ENCODE peak calls at places on chromosomes 3 and 15, in seven cellular contexts. Y, H, V, E, O, S and Z are unnamed samples.

GRCh38 chr3:123518892-123519485 is 65.9 kb downstream of the HACD2 start:
- DNase-seq in O (no peak), V (no peak), Y (no peak), H (no peak), E (no peak), S (no peak), Z (no peak)

GRCh38 chr3:157836022-157836421 is 270.2 kb downstream of the SHOX2 start:
- DNase-seq in O (no peak), S (no peak), V (no peak), H (no peak), Y (no peak), E (no peak), Z (no peak)

GRCh38 chr3:108662141-108662738 is 72.7 kb downstream of the DZIP3 start:
- DNase-seq in Y (peak; percentile 83), O (no peak), H (no peak), V (no peak), E (peak; percentile 42), S (peak; percentile 48), Z (no peak)

GRCh38 chr3:171982829-171983228 is 56.5 kb upstream of the FNDC3B start:
- DNase-seq in V (no peak), E (no peak), Y (peak; percentile 59), O (no peak), S (no peak), H (no peak), Z (no peak)

GRCh38 chr3:125213946-125214542 is 1.5 kb upstream of the SLC12A8 start:
- DNase-seq in H (no peak), O (no peak), Y (peak; percentile 77), E (no peak), S (no peak), V (no peak), Z (no peak)

GRCh38 chr3:38738630-38739395 is 77.2 kb downstream of the SCN10A start:
- DNase-seq in O (peak; percentile 28), Y (peak; percentile 48), S (no peak), H (no peak), E (peak; percentile 37), V (no peak), Z (no peak)

GRCh38 chr15:65633752-65634151 is 12.0 kb downstream of the SLC24A1 start:
- DNase-seq in S (no peak), E (no peak), Y (no peak), V (no peak), H (no peak), O (no peak), Z (no peak)

GRCh38 chr15:70430029-70430428 is 332.3 kb upstream of the TLE3 start:
- DNase-seq in Y (peak; percentile 77), S (no peak), E (peak; percentile 32), H (no peak), V (no peak), O (no peak), Z (no peak)

GRCh38 chr3:9600597-9600996 is 47.0 kb upstream of the LHFPL4 start:
- DNase-seq in Y (no peak), E (no peak), V (peak; percentile 47), H (peak; percentile 45), O (peak; percentile 67), S (no peak), Z (no peak)

GRCh38 chr15:42491540-42492225 is 742 bp upstream of the ZNF106 start:
- DNase-seq in O (no peak), Y (no peak), H (no peak), E (peak; percentile 25), S (no peak), V (no peak), Z (no peak)

GRCh38 chr15:70789213-70789612 is 25.9 kb upstream of the UACA start:
- DNase-seq in Y (no peak), V (no peak), S (no peak), E (peak; percentile 42), H (no peak), O (peak; percentile 25), Z (no peak)

GRCh38 chr15:90654233-90655124 is 62.7 kb upstream of the BLM start:
- DNase-seq in S (no peak), Y (no peak), V (no peak), E (no peak), O (no peak), H (peak; percentile 66), Z (no peak)

GRCh38 chr3:13109516-13109915 is 36.3 kb upstream of the IQSEC1 start:
- DNase-seq in V (no peak), O (no peak), Y (no peak), E (no peak), H (no peak), S (no peak), Z (no peak)

GRCh38 chr3:138461246-138461645 is 26.8 kb downstream of the ESYT3 start:
- DNase-seq in H (peak; percentile 35), O (no peak), S (no peak), E (no peak), Y (no peak), V (no peak), Z (no peak)

GRCh38 chr15:62941719-62942118 is 100.8 kb upstream of the TPM1 start:
- DNase-seq in E (no peak), S (no peak), Y (peak; percentile 10), H (no peak), V (no peak), O (no peak), Z (no peak)

GRCh38 chr3:46861996-46862688 is 1.1 kb downstream of the MYL3 start:
- DNase-seq in Y (no peak), H (peak; percentile 18), E (no peak), O (no peak), V (peak; percentile 14), S (no peak), Z (no peak)

GRCh38 chr3:27060336-27060735 is 308.8 kb downstream of the NEK10 start:
- DNase-seq in H (no peak), O (no peak), S (no peak), V (no peak), E (no peak), Y (no peak), Z (no peak)

GRCh38 chr15:67783303-67783702 is 42.0 kb upstream of the SKOR1 start:
- DNase-seq in S (peak; percentile 50), O (peak; percentile 28), Y (no peak), V (no peak), E (no peak), H (no peak), Z (no peak)

GRCh38 chr3:59733041-59733809 is 683.4 kb upstream of the CFAP20DC start:
- DNase-seq in V (no peak), O (no peak), E (no peak), Y (no peak), S (no peak), H (no peak), Z (no peak)

GRCh38 chr15:48332642-48333034 is 1.4 kb downstream of the DUT start:
- DNase-seq in O (no peak), H (no peak), S (no peak), E (no peak), Y (no peak), V (no peak), Z (no peak)

GRCh38 chr3:138381950-138382715 is 33.8 kb downstream of the MRAS start:
- DNase-seq in H (peak; percentile 84), E (no peak), Y (peak; percentile 76), V (peak; percentile 78), S (no peak), O (peak; percentile 33), Z (peak; percentile 70)

GRCh38 chr3:148741219-148741618 is 43.5 kb downstream of the AGTR1 start:
- DNase-seq in S (no peak), Y (no peak), E (no peak), V (no peak), H (no peak), O (no peak), Z (no peak)

GRCh38 chr15:52790941-52791751 is 1.0 kb upstream of the ONECUT1 start:
- DNase-seq in Y (no peak), S (no peak), V (no peak), O (no peak), E (no peak), H (no peak), Z (no peak)
- H3K4me3 ChIP-seq in Y (no peak overlapping the region), S (peak overlapping the region; percentile 23), V (no peak overlapping the region), O (peak overlapping the region; percentile 45), E (peak overlapping the region; percentile 49), H (no peak overlapping the region), Z (peak overlapping the region; percentile 56)

GRCh38 chr3:69091389-69092029 is 6.8 kb downstream of the ARL6IP5 start:
- DNase-seq in Y (no peak), O (no peak), V (no peak), E (no peak), H (no peak), S (no peak), Z (no peak)
- H3K4me3 ChIP-seq in Y (no peak overlapping the region), O (no peak overlapping the region), V (no peak overlapping the region), E (no peak overlapping the region), H (no peak overlapping the region), S (peak overlapping the region; percentile 13), Z (peak overlapping the region; percentile 20)

DNA sequence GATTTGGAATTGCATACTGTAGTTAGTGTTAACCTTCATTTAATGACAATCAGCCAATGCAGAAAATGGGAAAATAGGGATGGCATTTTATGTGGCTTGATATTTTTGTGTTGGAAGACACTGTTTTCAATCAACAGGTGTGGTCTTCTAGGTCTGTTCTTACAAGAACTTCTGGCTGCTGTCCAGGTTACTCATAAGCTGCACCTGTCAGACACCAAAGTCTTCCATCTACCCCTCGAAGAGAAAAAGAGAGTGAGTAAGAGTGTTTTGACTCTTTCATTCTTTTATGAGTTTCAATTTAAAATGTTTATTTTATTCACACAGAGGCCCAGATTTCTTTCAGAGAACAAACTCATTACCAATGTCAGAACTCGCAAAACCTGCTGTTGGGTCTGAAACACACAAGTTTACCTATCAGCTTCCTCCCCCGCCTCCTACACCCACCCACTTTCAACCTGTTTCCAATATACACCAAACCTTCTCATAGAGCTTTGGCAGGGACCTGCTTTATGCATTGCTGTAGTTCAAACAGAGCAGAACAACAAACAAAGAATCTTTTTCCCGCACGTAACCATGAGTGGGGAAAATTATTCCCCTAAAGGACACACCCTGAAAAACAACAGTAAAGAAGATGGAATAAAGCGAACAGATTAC is 767.7 kb upstream of the ALCAM start:
- DNase-seq in S (no peak), E (no peak), V (no peak), H (no peak), O (no peak), Y (no peak), Z (no peak)
- H3K4me3 ChIP-seq in S (no peak overlapping the region), E (no peak overlapping the region), V (no peak overlapping the region), H (no peak overlapping the region), O (no peak overlapping the region), Y (no peak overlapping the region), Z (no peak overlapping the region)

DNA sequence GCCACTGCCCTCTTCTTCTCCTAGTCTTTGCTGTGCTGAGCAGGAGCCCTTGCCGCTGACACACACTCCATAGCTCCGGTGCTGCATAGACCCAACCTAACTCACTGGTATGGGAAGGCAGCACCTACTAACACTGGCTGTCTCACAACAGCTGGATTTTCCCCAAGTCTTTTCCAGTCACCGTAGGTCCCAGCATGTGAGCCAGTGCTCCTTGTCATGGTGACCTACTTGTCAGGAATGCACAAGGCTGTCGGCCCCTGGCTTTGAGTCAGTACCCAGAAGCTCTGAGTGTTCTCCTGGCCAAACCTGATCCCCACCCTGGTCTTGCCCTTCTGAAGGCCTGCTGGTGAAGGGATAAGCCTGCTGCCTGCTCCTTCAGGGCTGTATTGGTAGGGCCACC is 25.7 kb downstream of the AMOTL2 start:
- DNase-seq in S (no peak), Y (peak; percentile 65), H (peak; percentile 89), V (no peak), O (no peak), E (no peak), Z (no peak)
- H3K4me3 ChIP-seq in S (no peak overlapping the region), Y (no peak overlapping the region), H (no peak overlapping the region), V (no peak overlapping the region), O (no peak overlapping the region), E (no peak overlapping the region), Z (no peak overlapping the region)